ENCODE peak calls at places on chromosomes 3 and 15, in eight cellular contexts. One of them, this sample, is unnamed.

GRCh38 chr3:88936837-88937236 is 170.6 kb upstream of the EPHA3 start:
- DNase-seq in activated CD8-positive, alpha-beta memory T cell treated with anti-CD3 and anti-CD28 coated beads, Interleukin-2, amount 50 U/mL, for 48 hours: no peak
- DNase-seq in uterus: no peak
- DNase-seq in GM12865: no peak
- DNase-seq in skeletal muscle cell: no peak
- DNase-seq in NCI-H2081 treated with DMSO at 0.1 percent for 48 hours: no peak
- DNase-seq in stimulated activated CD8-positive, alpha-beta memory T cell treated with anti-CD3 and anti-CD28 coated beads, Interleukin-2, amount 100 ng/mL, for 48 hours: no peak
- DNase-seq in AG04449: no peak
- DNase-seq in this sample: no peak

GRCh38 chr3:69386535-69387385 is 872 bp upstream of the FRMD4B start:
- DNase-seq in activated CD8-positive, alpha-beta memory T cell treated with anti-CD3 and anti-CD28 coated beads, Interleukin-2, amount 50 U/mL, for 48 hours: no peak
- DNase-seq in uterus: no peak
- DNase-seq in GM12865: no peak
- DNase-seq in skeletal muscle cell: no peak
- DNase-seq in NCI-H2081 treated with DMSO at 0.1 percent for 48 hours: no peak
- DNase-seq in stimulated activated CD8-positive, alpha-beta memory T cell treated with anti-CD3 and anti-CD28 coated beads, Interleukin-2, amount 100 ng/mL, for 48 hours: no peak
- DNase-seq in AG04449: no peak
- DNase-seq in this sample: no peak

GRCh38 chr3:35778201-35778600 is 138.9 kb downstream of the ARPP21 start:
- DNase-seq in activated CD8-positive, alpha-beta memory T cell treated with anti-CD3 and anti-CD28 coated beads, Interleukin-2, amount 50 U/mL, for 48 hours: no peak
- DNase-seq in uterus: no peak
- DNase-seq in GM12865: no peak
- DNase-seq in skeletal muscle cell: no peak
- DNase-seq in NCI-H2081 treated with DMSO at 0.1 percent for 48 hours: no peak
- DNase-seq in stimulated activated CD8-positive, alpha-beta memory T cell treated with anti-CD3 and anti-CD28 coated beads, Interleukin-2, amount 100 ng/mL, for 48 hours: no peak
- DNase-seq in AG04449: no peak
- DNase-seq in this sample: no peak

GRCh38 chr15:92617197-92618037 is 38.2 kb downstream of the FAM174B start:
- DNase-seq in activated CD8-positive, alpha-beta memory T cell treated with anti-CD3 and anti-CD28 coated beads, Interleukin-2, amount 50 U/mL, for 48 hours: no peak
- DNase-seq in uterus: peak
- DNase-seq in GM12865: no peak
- DNase-seq in skeletal muscle cell: peak
- DNase-seq in NCI-H2081 treated with DMSO at 0.1 percent for 48 hours: peak
- DNase-seq in stimulated activated CD8-positive, alpha-beta memory T cell treated with anti-CD3 and anti-CD28 coated beads, Interleukin-2, amount 100 ng/mL, for 48 hours: no peak
- DNase-seq in AG04449: no peak
- DNase-seq in this sample: no peak

GRCh38 chr3:62051506-62051905 is 321.8 kb downstream of the FEZF2 start:
- DNase-seq in activated CD8-positive, alpha-beta memory T cell treated with anti-CD3 and anti-CD28 coated beads, Interleukin-2, amount 50 U/mL, for 48 hours: no peak
- DNase-seq in uterus: no peak
- DNase-seq in GM12865: no peak
- DNase-seq in skeletal muscle cell: no peak
- DNase-seq in NCI-H2081 treated with DMSO at 0.1 percent for 48 hours: peak
- DNase-seq in stimulated activated CD8-positive, alpha-beta memory T cell treated with anti-CD3 and anti-CD28 coated beads, Interleukin-2, amount 100 ng/mL, for 48 hours: no peak
- DNase-seq in AG04449: no peak
- DNase-seq in this sample: peak

GRCh38 chr15:43125095-43125661 is 8.2 kb upstream of the TMEM62 start:
- DNase-seq in activated CD8-positive, alpha-beta memory T cell treated with anti-CD3 and anti-CD28 coated beads, Interleukin-2, amount 50 U/mL, for 48 hours: no peak
- DNase-seq in uterus: no peak
- DNase-seq in GM12865: no peak
- DNase-seq in skeletal muscle cell: no peak
- DNase-seq in NCI-H2081 treated with DMSO at 0.1 percent for 48 hours: no peak
- DNase-seq in stimulated activated CD8-positive, alpha-beta memory T cell treated with anti-CD3 and anti-CD28 coated beads, Interleukin-2, amount 100 ng/mL, for 48 hours: no peak
- DNase-seq in AG04449: no peak
- DNase-seq in this sample: no peak

GRCh38 chr15:96181873-96182301 is 148.6 kb upstream of the NR2F2 start:
- DNase-seq in activated CD8-positive, alpha-beta memory T cell treated with anti-CD3 and anti-CD28 coated beads, Interleukin-2, amount 50 U/mL, for 48 hours: no peak
- DNase-seq in uterus: peak
- DNase-seq in GM12865: no peak
- DNase-seq in skeletal muscle cell: peak
- DNase-seq in NCI-H2081 treated with DMSO at 0.1 percent for 48 hours: no peak
- DNase-seq in stimulated activated CD8-positive, alpha-beta memory T cell treated with anti-CD3 and anti-CD28 coated beads, Interleukin-2, amount 100 ng/mL, for 48 hours: no peak
- DNase-seq in AG04449: peak
- DNase-seq in this sample: no peak

GRCh38 chr3:21543380-21544075 is 207.5 kb downstream of the ZNF385D start:
- DNase-seq in activated CD8-positive, alpha-beta memory T cell treated with anti-CD3 and anti-CD28 coated beads, Interleukin-2, amount 50 U/mL, for 48 hours: no peak
- DNase-seq in uterus: no peak
- DNase-seq in GM12865: no peak
- DNase-seq in skeletal muscle cell: no peak
- DNase-seq in NCI-H2081 treated with DMSO at 0.1 percent for 48 hours: no peak
- DNase-seq in stimulated activated CD8-positive, alpha-beta memory T cell treated with anti-CD3 and anti-CD28 coated beads, Interleukin-2, amount 100 ng/mL, for 48 hours: no peak
- DNase-seq in AG04449: no peak
- DNase-seq in this sample: peak

GRCh38 chr3:106160396-106160795 is 291.6 kb upstream of the CBLB start:
- DNase-seq in activated CD8-positive, alpha-beta memory T cell treated with anti-CD3 and anti-CD28 coated beads, Interleukin-2, amount 50 U/mL, for 48 hours: no peak
- DNase-seq in uterus: no peak
- DNase-seq in GM12865: no peak
- DNase-seq in skeletal muscle cell: no peak
- DNase-seq in NCI-H2081 treated with DMSO at 0.1 percent for 48 hours: no peak
- DNase-seq in stimulated activated CD8-positive, alpha-beta memory T cell treated with anti-CD3 and anti-CD28 coated beads, Interleukin-2, amount 100 ng/mL, for 48 hours: no peak
- DNase-seq in AG04449: no peak
- DNase-seq in this sample: no peak

GRCh38 chr15:47670365-47670764 is 46.9 kb upstream of the SEMA6D start:
- DNase-seq in activated CD8-positive, alpha-beta memory T cell treated with anti-CD3 and anti-CD28 coated beads, Interleukin-2, amount 50 U/mL, for 48 hours: no peak
- DNase-seq in uterus: no peak
- DNase-seq in GM12865: no peak
- DNase-seq in skeletal muscle cell: no peak
- DNase-seq in NCI-H2081 treated with DMSO at 0.1 percent for 48 hours: no peak
- DNase-seq in stimulated activated CD8-positive, alpha-beta memory T cell treated with anti-CD3 and anti-CD28 coated beads, Interleukin-2, amount 100 ng/mL, for 48 hours: no peak
- DNase-seq in AG04449: no peak
- DNase-seq in this sample: no peak

GRCh38 chr15:52255008-52255407 is 40.6 kb downstream of the MYO5C start:
- DNase-seq in activated CD8-positive, alpha-beta memory T cell treated with anti-CD3 and anti-CD28 coated beads, Interleukin-2, amount 50 U/mL, for 48 hours: no peak
- DNase-seq in uterus: no peak
- DNase-seq in GM12865: no peak
- DNase-seq in skeletal muscle cell: peak
- DNase-seq in NCI-H2081 treated with DMSO at 0.1 percent for 48 hours: no peak
- DNase-seq in stimulated activated CD8-positive, alpha-beta memory T cell treated with anti-CD3 and anti-CD28 coated beads, Interleukin-2, amount 100 ng/mL, for 48 hours: no peak
- DNase-seq in AG04449: no peak
- DNase-seq in this sample: peak

GRCh38 chr15:32861741-32862140 is 143.9 kb downstream of the GREM1 start:
- DNase-seq in activated CD8-positive, alpha-beta memory T cell treated with anti-CD3 and anti-CD28 coated beads, Interleukin-2, amount 50 U/mL, for 48 hours: no peak
- DNase-seq in uterus: peak
- DNase-seq in GM12865: peak
- DNase-seq in skeletal muscle cell: peak
- DNase-seq in NCI-H2081 treated with DMSO at 0.1 percent for 48 hours: no peak
- DNase-seq in stimulated activated CD8-positive, alpha-beta memory T cell treated with anti-CD3 and anti-CD28 coated beads, Interleukin-2, amount 100 ng/mL, for 48 hours: no peak
- DNase-seq in AG04449: peak
- DNase-seq in this sample: peak

GRCh38 chr3:24195504-24196230 is 250.6 kb downstream of the NR1D2 start:
- DNase-seq in activated CD8-positive, alpha-beta memory T cell treated with anti-CD3 and anti-CD28 coated beads, Interleukin-2, amount 50 U/mL, for 48 hours: no peak
- DNase-seq in uterus: no peak
- DNase-seq in GM12865: no peak
- DNase-seq in skeletal muscle cell: no peak
- DNase-seq in NCI-H2081 treated with DMSO at 0.1 percent for 48 hours: no peak
- DNase-seq in stimulated activated CD8-positive, alpha-beta memory T cell treated with anti-CD3 and anti-CD28 coated beads, Interleukin-2, amount 100 ng/mL, for 48 hours: no peak
- DNase-seq in AG04449: no peak
- DNase-seq in this sample: no peak

GRCh38 chr3:127166501-127167065 is 26.3 kb upstream of the PRR23E start:
- DNase-seq in activated CD8-positive, alpha-beta memory T cell treated with anti-CD3 and anti-CD28 coated beads, Interleukin-2, amount 50 U/mL, for 48 hours: no peak
- DNase-seq in uterus: no peak
- DNase-seq in GM12865: no peak
- DNase-seq in skeletal muscle cell: no peak
- DNase-seq in NCI-H2081 treated with DMSO at 0.1 percent for 48 hours: no peak
- DNase-seq in stimulated activated CD8-positive, alpha-beta memory T cell treated with anti-CD3 and anti-CD28 coated beads, Interleukin-2, amount 100 ng/mL, for 48 hours: no peak
- DNase-seq in AG04449: no peak
- DNase-seq in this sample: no peak

GRCh38 chr3:136135039-136135802 is 60.9 kb downstream of the MSL2 start:
- DNase-seq in activated CD8-positive, alpha-beta memory T cell treated with anti-CD3 and anti-CD28 coated beads, Interleukin-2, amount 50 U/mL, for 48 hours: no peak
- DNase-seq in uterus: no peak
- DNase-seq in GM12865: peak
- DNase-seq in skeletal muscle cell: no peak
- DNase-seq in NCI-H2081 treated with DMSO at 0.1 percent for 48 hours: no peak
- DNase-seq in stimulated activated CD8-positive, alpha-beta memory T cell treated with anti-CD3 and anti-CD28 coated beads, Interleukin-2, amount 100 ng/mL, for 48 hours: no peak
- DNase-seq in AG04449: no peak
- DNase-seq in this sample: peak

GRCh38 chr15:28960979-28961378 is 75.2 kb downstream of the APBA2 start:
- DNase-seq in activated CD8-positive, alpha-beta memory T cell treated with anti-CD3 and anti-CD28 coated beads, Interleukin-2, amount 50 U/mL, for 48 hours: peak
- DNase-seq in uterus: no peak
- DNase-seq in GM12865: no peak
- DNase-seq in skeletal muscle cell: peak
- DNase-seq in NCI-H2081 treated with DMSO at 0.1 percent for 48 hours: no peak
- DNase-seq in stimulated activated CD8-positive, alpha-beta memory T cell treated with anti-CD3 and anti-CD28 coated beads, Interleukin-2, amount 100 ng/mL, for 48 hours: no peak
- DNase-seq in AG04449: peak
- DNase-seq in this sample: no peak

GRCh38 chr3:19334120-19334519 is 185.8 kb downstream of the KCNH8 start:
- DNase-seq in activated CD8-positive, alpha-beta memory T cell treated with anti-CD3 and anti-CD28 coated beads, Interleukin-2, amount 50 U/mL, for 48 hours: no peak
- DNase-seq in uterus: no peak
- DNase-seq in GM12865: no peak
- DNase-seq in skeletal muscle cell: no peak
- DNase-seq in NCI-H2081 treated with DMSO at 0.1 percent for 48 hours: no peak
- DNase-seq in stimulated activated CD8-positive, alpha-beta memory T cell treated with anti-CD3 and anti-CD28 coated beads, Interleukin-2, amount 100 ng/mL, for 48 hours: no peak
- DNase-seq in AG04449: no peak
- DNase-seq in this sample: no peak

GRCh38 chr3:30073622-30074021 is 532.8 kb upstream of the TGFBR2 start:
- DNase-seq in activated CD8-positive, alpha-beta memory T cell treated with anti-CD3 and anti-CD28 coated beads, Interleukin-2, amount 50 U/mL, for 48 hours: no peak
- DNase-seq in uterus: no peak
- DNase-seq in GM12865: no peak
- DNase-seq in skeletal muscle cell: peak
- DNase-seq in NCI-H2081 treated with DMSO at 0.1 percent for 48 hours: no peak
- DNase-seq in stimulated activated CD8-positive, alpha-beta memory T cell treated with anti-CD3 and anti-CD28 coated beads, Interleukin-2, amount 100 ng/mL, for 48 hours: no peak
- DNase-seq in AG04449: no peak
- DNase-seq in this sample: no peak

GRCh38 chr3:183387797-183388196 is 40.6 kb downstream of the MCF2L2 start:
- DNase-seq in activated CD8-positive, alpha-beta memory T cell treated with anti-CD3 and anti-CD28 coated beads, Interleukin-2, amount 50 U/mL, for 48 hours: no peak
- DNase-seq in uterus: no peak
- DNase-seq in GM12865: no peak
- DNase-seq in skeletal muscle cell: no peak
- DNase-seq in NCI-H2081 treated with DMSO at 0.1 percent for 48 hours: no peak
- DNase-seq in stimulated activated CD8-positive, alpha-beta memory T cell treated with anti-CD3 and anti-CD28 coated beads, Interleukin-2, amount 100 ng/mL, for 48 hours: no peak
- DNase-seq in AG04449: no peak
- DNase-seq in this sample: no peak

GRCh38 chr3:151404316-151404715 is 19.8 kb upstream of the P2RY12 start:
- DNase-seq in activated CD8-positive, alpha-beta memory T cell treated with anti-CD3 and anti-CD28 coated beads, Interleukin-2, amount 50 U/mL, for 48 hours: no peak
- DNase-seq in uterus: no peak
- DNase-seq in GM12865: no peak
- DNase-seq in skeletal muscle cell: peak
- DNase-seq in NCI-H2081 treated with DMSO at 0.1 percent for 48 hours: no peak
- DNase-seq in stimulated activated CD8-positive, alpha-beta memory T cell treated with anti-CD3 and anti-CD28 coated beads, Interleukin-2, amount 100 ng/mL, for 48 hours: no peak
- DNase-seq in AG04449: no peak
- DNase-seq in this sample: peak

GRCh38 chr15:76983588-76984379 is 11.1 kb upstream of the PSTPIP1 start:
- DNase-seq in activated CD8-positive, alpha-beta memory T cell treated with anti-CD3 and anti-CD28 coated beads, Interleukin-2, amount 50 U/mL, for 48 hours: peak
- DNase-seq in uterus: no peak
- DNase-seq in GM12865: peak
- DNase-seq in skeletal muscle cell: no peak
- DNase-seq in NCI-H2081 treated with DMSO at 0.1 percent for 48 hours: no peak
- DNase-seq in stimulated activated CD8-positive, alpha-beta memory T cell treated with anti-CD3 and anti-CD28 coated beads, Interleukin-2, amount 100 ng/mL, for 48 hours: no peak
- DNase-seq in AG04449: no peak
- DNase-seq in this sample: peak

GRCh38 chr3:129512595-129512994 is 15.8 kb upstream of the RHO start:
- DNase-seq in activated CD8-positive, alpha-beta memory T cell treated with anti-CD3 and anti-CD28 coated beads, Interleukin-2, amount 50 U/mL, for 48 hours: no peak
- DNase-seq in uterus: no peak
- DNase-seq in GM12865: no peak
- DNase-seq in skeletal muscle cell: no peak
- DNase-seq in NCI-H2081 treated with DMSO at 0.1 percent for 48 hours: no peak
- DNase-seq in stimulated activated CD8-positive, alpha-beta memory T cell treated with anti-CD3 and anti-CD28 coated beads, Interleukin-2, amount 100 ng/mL, for 48 hours: no peak
- DNase-seq in AG04449: no peak
- DNase-seq in this sample: no peak

GRCh38 chr3:82629937-82630336 is 868.5 kb upstream of the GBE1 start:
- DNase-seq in activated CD8-positive, alpha-beta memory T cell treated with anti-CD3 and anti-CD28 coated beads, Interleukin-2, amount 50 U/mL, for 48 hours: no peak
- DNase-seq in uterus: no peak
- DNase-seq in GM12865: no peak
- DNase-seq in skeletal muscle cell: no peak
- DNase-seq in NCI-H2081 treated with DMSO at 0.1 percent for 48 hours: no peak
- DNase-seq in stimulated activated CD8-positive, alpha-beta memory T cell treated with anti-CD3 and anti-CD28 coated beads, Interleukin-2, amount 100 ng/mL, for 48 hours: no peak
- DNase-seq in AG04449: no peak
- DNase-seq in this sample: no peak

GRCh38 chr3:101184111-101184510 is 136.3 kb downstream of the IMPG2 start:
- DNase-seq in activated CD8-positive, alpha-beta memory T cell treated with anti-CD3 and anti-CD28 coated beads, Interleukin-2, amount 50 U/mL, for 48 hours: no peak
- DNase-seq in uterus: no peak
- DNase-seq in GM12865: no peak
- DNase-seq in skeletal muscle cell: no peak
- DNase-seq in NCI-H2081 treated with DMSO at 0.1 percent for 48 hours: no peak
- DNase-seq in stimulated activated CD8-positive, alpha-beta memory T cell treated with anti-CD3 and anti-CD28 coated beads, Interleukin-2, amount 100 ng/mL, for 48 hours: no peak
- DNase-seq in AG04449: no peak
- DNase-seq in this sample: no peak

GRCh38 chr3:153216928-153217327 is 54.9 kb downstream of the RAP2B start:
- DNase-seq in activated CD8-positive, alpha-beta memory T cell treated with anti-CD3 and anti-CD28 coated beads, Interleukin-2, amount 50 U/mL, for 48 hours: no peak
- DNase-seq in uterus: no peak
- DNase-seq in GM12865: no peak
- DNase-seq in skeletal muscle cell: no peak
- DNase-seq in NCI-H2081 treated with DMSO at 0.1 percent for 48 hours: no peak
- DNase-seq in stimulated activated CD8-positive, alpha-beta memory T cell treated with anti-CD3 and anti-CD28 coated beads, Interleukin-2, amount 100 ng/mL, for 48 hours: no peak
- DNase-seq in AG04449: no peak
- DNase-seq in this sample: no peak

GRCh38 chr15:47340576-47340920 is 376.8 kb upstream of the SEMA6D start:
- DNase-seq in activated CD8-positive, alpha-beta memory T cell treated with anti-CD3 and anti-CD28 coated beads, Interleukin-2, amount 50 U/mL, for 48 hours: no peak
- DNase-seq in uterus: no peak
- DNase-seq in GM12865: no peak
- DNase-seq in skeletal muscle cell: no peak
- DNase-seq in NCI-H2081 treated with DMSO at 0.1 percent for 48 hours: no peak
- DNase-seq in stimulated activated CD8-positive, alpha-beta memory T cell treated with anti-CD3 and anti-CD28 coated beads, Interleukin-2, amount 100 ng/mL, for 48 hours: no peak
- DNase-seq in AG04449: no peak
- DNase-seq in this sample: no peak

This sample was measured in NB4.